ENCODE peak calls at places on chromosome 19, in five cellular contexts. G, I, S, R and P are unnamed samples.

GRCh38 chr19:45066921-45067661 is 9.2 kb downstream of the ZNF296 start:
- DNase-seq in G (no peak), I (no peak), S (no peak), R (no peak), P (no peak)

GRCh38 chr19:7856679-7857663 is 17.2 kb downstream of the PRR36 start:
- DNase-seq in G (no peak), I (peak; percentile 48), S (peak; percentile 44), R (no peak), P (no peak)

GRCh38 chr19:8396563-8397203 is 6.5 kb downstream of the RAB11B start:
- DNase-seq in G (peak; percentile 75), I (peak; percentile 83), S (peak; percentile 86), R (peak; percentile 64), P (no peak)

GRCh38 chr19:18848860-18849661 is 17.3 kb downstream of the UPF1 start:
- DNase-seq in G (peak; percentile 72), I (peak; percentile 84), S (no peak), R (no peak), P (no peak)

GRCh38 chr19:511101-511841 is 4.0 kb downstream of the TPGS1 start:
- DNase-seq in G (peak; percentile 73), I (peak; percentile 65), S (no peak), R (peak; percentile 74), P (no peak)

GRCh38 chr19:55101261-55101660 is 16.2 kb downstream of the PPP1R12C start:
- DNase-seq in G (no peak), I (peak; percentile 24), S (no peak), R (no peak), P (no peak)

GRCh38 chr19:57099199-57099661 is 20.6 kb upstream of the USP29 start:
- DNase-seq in G (peak; percentile 50), I (peak; percentile 66), S (peak; percentile 74), R (peak; percentile 10), P (no peak)

GRCh38 chr19:9348253-9348652 is 14.6 kb upstream of the ZNF177 start:
- DNase-seq in G (no peak), I (no peak), S (no peak), R (no peak), P (no peak)

GRCh38 chr19:49233163-49233562 is 75.6 kb downstream of the TRPM4 start:
- DNase-seq in G (no peak), I (no peak), S (no peak), R (no peak), P (no peak)

GRCh38 chr19:30070970-30071632 is 129.1 kb downstream of the URI1 start:
- DNase-seq in G (no peak), I (peak; percentile 28), S (no peak), R (no peak), P (no peak)

GRCh38 chr19:13190781-13191540 is 40.8 kb downstream of the IER2 start:
- DNase-seq in G (no peak), I (no peak), S (no peak), R (peak; percentile 76), P (no peak)

GRCh38 chr19:10744222-10744847 is 26.5 kb downstream of the DNM2 start:
- DNase-seq in G (no peak), I (no peak), S (no peak), R (no peak), P (no peak)

GRCh38 chr19:51144482-51145045 is 2.5 kb downstream of the SIGLEC7 start:
- DNase-seq in G (no peak), I (no peak), S (no peak), R (no peak), P (no peak)

GRCh38 chr19:38252935-38253691 is 3.1 kb downstream of the PPP1R14A start:
- DNase-seq in G (no peak), I (peak; percentile 57), S (no peak), R (peak; percentile 40), P (no peak)

GRCh38 chr19:45556835-45557234 is 27.8 kb downstream of the OPA3 start:
- DNase-seq in G (no peak), I (no peak), S (no peak), R (no peak), P (no peak)

GRCh38 chr19:30567535-30568232 is 195.5 kb downstream of the ZNF536 start:
- DNase-seq in G (no peak), I (no peak), S (no peak), R (no peak), P (no peak)

GRCh38 chr19:32811151-32811550 is 58.4 kb downstream of the SLC7A9 start:
- DNase-seq in G (no peak), I (no peak), S (no peak), R (no peak), P (no peak)

GRCh38 chr19:55552620-55553019 is 7.3 kb upstream of the SBK3 start:
- DNase-seq in G (peak; percentile 91), I (no peak), S (no peak), R (peak; percentile 38), P (peak; percentile 86)

GRCh38 chr19:19224852-19225494 is 13.2 kb downstream of the NCAN start:
- DNase-seq in G (peak; percentile 58), I (peak; percentile 67), S (peak; percentile 96), R (peak; percentile 84), P (no peak)

GRCh38 chr19:51372021-51372648 is 319 bp downstream of the NKG7 start:
- DNase-seq in G (no peak), I (peak; percentile 54), S (no peak), R (no peak), P (no peak)

GRCh38 chr19:58001895-58002369 is 688 bp downstream of the ZNF606 start:
- DNase-seq in G (peak; percentile 36), I (no peak), S (no peak), R (no peak), P (no peak)

GRCh38 chr19:41264581-41265375 is 606 bp downstream of the HNRNPUL1 start:
- DNase-seq in G (peak; percentile 49), I (peak; percentile 78), S (peak; percentile 84), R (peak; percentile 81), P (no peak)

GRCh38 chr19:38710928-38711725 is 33.1 kb downstream of the CAPN12 start:
- DNase-seq in G (no peak), I (peak; percentile 80), S (no peak), R (no peak), P (no peak)

GRCh38 chr19:6458695-6459355 is 767 bp downstream of the SLC25A23 start:
- DNase-seq in G (no peak), I (no peak), S (no peak), R (peak; percentile 44), P (no peak)

GRCh38 chr19:3707868-3708206 is 347 bp upstream of the TJP3 start:
- DNase-seq in G (no peak), I (no peak), S (no peak), R (no peak), P (no peak)

GRCh38 chr19:32392142-32392541 is 13.4 kb upstream of the DPY19L3 start:
- DNase-seq in G (no peak), I (no peak), S (no peak), R (no peak), P (no peak)

DNA sequence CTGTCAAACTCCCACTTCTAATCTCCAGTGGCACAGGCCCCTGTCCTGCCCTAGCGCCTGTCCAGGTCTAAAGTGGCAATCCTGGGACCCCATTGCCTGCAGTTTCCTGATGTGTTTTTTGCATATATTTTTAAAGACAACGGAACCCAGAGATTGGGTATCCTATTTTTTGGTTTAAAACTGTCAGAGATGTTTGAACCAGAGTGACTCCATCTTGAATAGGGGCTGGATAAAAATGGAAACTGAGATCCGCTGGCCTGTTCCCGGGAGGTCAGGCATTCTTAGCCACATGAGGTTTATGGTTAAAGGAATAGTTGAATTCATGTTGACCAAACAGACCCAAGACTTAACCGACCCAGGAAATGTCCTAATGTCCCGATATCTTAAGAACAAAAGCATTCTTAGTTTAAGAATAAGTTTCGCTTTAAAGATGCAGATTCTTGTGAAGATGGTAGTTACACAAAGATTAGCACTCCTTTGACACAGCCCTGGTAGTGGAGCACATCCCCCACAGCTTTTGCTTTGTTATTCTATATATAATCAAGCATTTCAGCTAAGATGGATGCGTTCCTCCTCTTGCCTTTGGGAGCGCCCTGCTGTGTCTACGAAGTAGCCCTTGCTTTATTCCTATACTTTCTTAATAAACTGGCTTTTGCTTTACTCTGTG is 332.1 kb downstream of the UQCRFS1 start:
- DNase-seq in G (no peak), I (no peak), S (peak; percentile 74), R (no peak), P (no peak)
- H3K4me3 ChIP-seq in G (no peak overlapping the region), I (no peak overlapping the region), S (peak overlapping the region; percentile 22), R (no peak overlapping the region), P (no peak overlapping the region)

GRCh38 chr19:5030136-5030820 is 61.4 kb downstream of the KDM4B start:
- DNase-seq in G (no peak), I (no peak), S (no peak), R (no peak), P (no peak)

GRCh38 chr19:5028229-5028886 is 59.4 kb downstream of the KDM4B start:
- DNase-seq in G (no peak), I (no peak), S (no peak), R (no peak), P (no peak)

GRCh38 chr19:5024282-5024681 is 55.4 kb downstream of the KDM4B start:
- DNase-seq in G (no peak), I (peak; percentile 75), S (no peak), R (no peak), P (no peak)

GRCh38 chr19:5025027-5025426 is 56.1 kb downstream of the KDM4B start:
- DNase-seq in G (no peak), I (no peak), S (no peak), R (no peak), P (no peak)

GRCh38 chr19:5026706-5027273 is 57.9 kb downstream of the KDM4B start:
- DNase-seq in G (no peak), I (no peak), S (peak; percentile 68), R (no peak), P (no peak)
- TF ChIP-seq CTCF in G (peak; percentile 45), I (no peak), S (peak; percentile 53), R (peak; percentile 21), P (peak; percentile 40)

GRCh38 chr19:35533822-35534521 is 716 bp downstream of the GAPDHS start:
- DNase-seq in G (no peak), I (peak; percentile 64), S (peak; percentile 82), R (peak; percentile 37), P (no peak)
- H3K4me3 ChIP-seq in G (no peak overlapping the region), I (no peak overlapping the region), S (peak overlapping the region; percentile 68), R (no peak overlapping the region), P (peak overlapping the region; percentile 8)

GRCh38 chr19:15251010-15251748 is 18.9 kb upstream of the EPHX3 start:
- DNase-seq in G (peak; percentile 67), I (peak; percentile 72), S (no peak), R (no peak), P (no peak)

GRCh38 chr19:15251749-15252397 is 19.6 kb upstream of the EPHX3 start:
- DNase-seq in G (peak; percentile 97), I (peak; percentile 95), S (peak; percentile 93), R (peak; percentile 85), P (peak; percentile 59)

GRCh38 chr19:15253076-15253475 is 20.8 kb upstream of the EPHX3 start:
- DNase-seq in G (no peak), I (no peak), S (no peak), R (no peak), P (no peak)

GRCh38 chr19:15253513-15253912 is 21.3 kb upstream of the EPHX3 start:
- DNase-seq in G (no peak), I (no peak), S (no peak), R (no peak), P (no peak)

GRCh38 chr19:15252398-15253018 is 20.3 kb upstream of the EPHX3 start:
- DNase-seq in G (peak; percentile 54), I (peak; percentile 70), S (peak; percentile 46), R (no peak), P (no peak)
- TF ChIP-seq CTCF in G (peak; percentile 72), I (peak; percentile 44), S (peak; percentile 60), R (peak; percentile 38), P (peak; percentile 66)